ENCODE peak calls at places on chromosomes 4 and X, in six cellular contexts. Q is adrenal gland; Y is aorta; M is K562; S is CD8-positive, alpha-beta T cell; J is pancreas. A is an unnamed sample.
A peak's percentile ranks its signal among the peaks of the same experiment; 100 is the strongest.

GRCh38 chr4:3009422-3009821 is 46.1 kb downstream of the GRK4 start:
- DNase-seq in M (peak; percentile 38), Q (no peak), S (no peak), J (no peak), Y (no peak), A (no peak)

GRCh38 chr4:76723916-76724315 is 174.0 kb downstream of the SOWAHB start:
- DNase-seq in J (no peak), Y (no peak), Q (no peak), M (no peak), S (no peak), A (no peak)

GRCh38 chrX:147803948-147804347 is 107.8 kb upstream of the FMR1 start:
- DNase-seq in J (no peak), Q (peak; percentile 15), M (no peak), S (no peak), Y (no peak), A (no peak)

GRCh38 chr4:144501231-144501780 is 144.7 kb upstream of the HHIP start:
- DNase-seq in J (no peak), S (no peak), M (no peak), Q (no peak), Y (no peak), A (no peak)

GRCh38 chrX:37314526-37314925 is 34.6 kb upstream of the PRRG1 start:
- DNase-seq in J (no peak), M (no peak), Q (no peak), Y (no peak), S (no peak), A (no peak)

GRCh38 chr4:140037353-140038030 is 116.5 kb downstream of the MAML3 start:
- DNase-seq in M (no peak), Y (no peak), Q (no peak), S (no peak), J (no peak), A (no peak)

GRCh38 chr4:73341454-73341853 is 62.6 kb upstream of the ALB start:
- DNase-seq in Y (no peak), Q (no peak), S (no peak), J (no peak), M (peak; percentile 24), A (no peak)

GRCh38 chrX:526295-527224 is 104.0 kb upstream of the SHOX start:
- DNase-seq in J (no peak), M (no peak), Q (no peak), Y (no peak), S (no peak), A (no peak)

GRCh38 chr4:6204871-6205583 is 4.7 kb upstream of the JAKMIP1 start:
- DNase-seq in Q (no peak), S (no peak), J (no peak), Y (no peak), M (no peak), A (no peak)

GRCh38 chr4:16125571-16126445 is 42.0 kb upstream of the PROM1 start:
- DNase-seq in J (no peak), Y (no peak), Q (no peak), S (no peak), M (no peak), A (no peak)

GRCh38 chrX:134741801-134742200 is 83.5 kb upstream of the PLAC1 start:
- DNase-seq in Y (no peak), Q (no peak), S (no peak), M (no peak), J (no peak), A (no peak)
- H3K4me1 ChIP-seq in Y (no peaks in the 10 kb centered on the region), Q (peaks cover 3% of the 10 kb centered on the region), S (no peaks in the 10 kb centered on the region), M (no peaks in the 10 kb centered on the region), J (no peaks in the 10 kb centered on the region), A (peaks cover 2% of the 10 kb centered on the region)

GRCh38 chr4:48138936-48139335 is 4.9 kb upstream of the TXK start:
- DNase-seq in J (no peak), Y (no peak), S (no peak), M (no peak), Q (no peak), A (no peak)

GRCh38 chr4:48138511-48138910 is 4.5 kb upstream of the TXK start:
- DNase-seq in S (no peak), Q (no peak), Y (no peak), M (no peak), J (no peak), A (no peak)

GRCh38 chr4:48139688-48140087 is 5.6 kb upstream of the TXK start:
- DNase-seq in Q (no peak), S (no peak), Y (no peak), J (no peak), M (no peak), A (no peak)

GRCh38 chr4:48141048-48141447 is 7.0 kb upstream of the TXK start:
- DNase-seq in M (peak; percentile 38), J (no peak), Y (no peak), Q (no peak), S (no peak), A (no peak)

GRCh38 chr4:48137766-48138349 is 3.8 kb upstream of the TXK start:
- DNase-seq in Q (no peak), S (no peak), Y (no peak), J (no peak), M (no peak), A (no peak)
- H3K4me3 ChIP-seq in Q (no peak overlapping the region), S (peak overlapping the region; percentile 17), Y (no peak overlapping the region), J (no peak overlapping the region), M (no peak overlapping the region), A (no peak overlapping the region)

GRCh38 chrX:144388738-144389137 is 504.9 kb downstream of the UBE2NL start:
- DNase-seq in M (no peak), Y (no peak), Q (no peak), S (no peak), J (no peak), A (no peak)
- H3K9me3 ChIP-seq in M (no peaks in the 10 kb centered on the region), Y (no peaks in the 10 kb centered on the region), Q (no peaks in the 10 kb centered on the region), S (no peaks in the 10 kb centered on the region), J (no peaks in the 10 kb centered on the region), A (no peaks in the 10 kb centered on the region)

DNA sequence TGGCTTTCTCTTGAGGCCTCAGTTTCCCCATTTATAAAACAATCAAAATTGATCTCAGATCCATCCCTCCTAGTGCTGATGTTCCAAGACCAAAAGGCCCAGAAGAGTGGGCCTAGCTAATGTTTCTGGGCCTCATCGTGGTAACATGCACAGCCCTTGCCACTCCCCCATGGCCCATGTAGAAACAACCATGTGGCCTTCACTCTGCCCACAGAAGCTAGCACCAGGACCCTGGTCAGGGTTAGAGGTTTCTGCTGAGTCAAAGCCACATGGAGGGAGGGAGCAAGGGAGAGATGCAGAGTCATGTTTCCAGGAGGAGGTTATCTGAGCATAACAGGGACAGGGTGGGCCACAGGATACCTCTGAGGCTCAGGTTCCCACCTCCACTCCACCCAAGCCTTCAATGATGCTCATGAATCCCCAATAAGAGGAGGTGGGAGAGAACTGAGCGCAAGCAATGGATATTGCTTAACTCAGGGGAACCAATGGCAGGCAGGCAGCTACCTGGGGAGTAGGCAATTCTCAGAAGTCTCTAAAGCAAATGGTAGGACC is 16.9 kb downstream of the OTUD5 start:
- DNase-seq in S (no peak), Q (no peak), M (peak; percentile 88), Y (peak; percentile 1), J (no peak), A (no peak)
- H3K4me1 ChIP-seq in S (peaks cover 91% of the 10 kb centered on the region), Q (no peaks in the 10 kb centered on the region), M (peaks cover 68% of the 10 kb centered on the region), Y (no peaks in the 10 kb centered on the region), J (no peaks in the 10 kb centered on the region), A (no peaks in the 10 kb centered on the region)

GRCh38 chr4:176875026-176875425 is 82.3 kb upstream of the VEGFC start:
- DNase-seq in M (no peak), Y (no peak), Q (no peak), S (no peak), J (no peak), A (no peak)
- H3K4me3 ChIP-seq in M (no peak overlapping the region), Y (no peak overlapping the region), Q (no peak overlapping the region), S (no peak overlapping the region), J (no peak overlapping the region), A (no peak overlapping the region)